ENCODE peak calls at places on chromosomes 3 and 15, in eight cellular contexts. One of them, this sample, is unnamed.

GRCh38 chr3:56725175-56725574 is 42.1 kb upstream of the TASOR start:
- DNase-seq in HEK293T: no peak
- DNase-seq in germinal center: no peak
- DNase-seq in tibial artery: no peak
- DNase-seq in GM10248: peak
- DNase-seq in stimulated activated CD4-positive, alpha-beta T cell treated with anti-CD3 and anti-CD28 coated beads, Interleukin-4, amount 100 ng/mL, for 1 hour: peak
- DNase-seq in NAMALWA: no peak
- DNase-seq in MM.1S: peak
- DNase-seq in this sample: no peak

GRCh38 chr3:111989061-111989678 is 9.6 kb upstream of the TAGLN3 start:
- DNase-seq in stimulated activated CD4-positive, alpha-beta T cell treated with anti-CD3 and anti-CD28 coated beads, Interleukin-4, amount 100 ng/mL, for 1 hour: no peak
- DNase-seq in germinal center: peak
- DNase-seq in HEK293T: peak
- DNase-seq in NAMALWA: peak
- DNase-seq in MM.1S: peak
- DNase-seq in GM10248: peak
- DNase-seq in tibial artery: no peak
- DNase-seq in this sample: no peak

GRCh38 chr15:61228025-61228901 is 839 bp downstream of the RORA start:
- DNase-seq in GM10248: no peak
- DNase-seq in MM.1S: peak
- DNase-seq in HEK293T: no peak
- DNase-seq in stimulated activated CD4-positive, alpha-beta T cell treated with anti-CD3 and anti-CD28 coated beads, Interleukin-4, amount 100 ng/mL, for 1 hour: no peak
- DNase-seq in germinal center: peak
- DNase-seq in NAMALWA: no peak
- DNase-seq in tibial artery: no peak
- DNase-seq in this sample: peak

GRCh38 chr15:101489633-101490407 is at the start of gene PCSK6:
- DNase-seq in HEK293T: peak
- DNase-seq in MM.1S: no peak
- DNase-seq in NAMALWA: no peak
- DNase-seq in tibial artery: no peak
- DNase-seq in germinal center: peak
- DNase-seq in GM10248: no peak
- DNase-seq in stimulated activated CD4-positive, alpha-beta T cell treated with anti-CD3 and anti-CD28 coated beads, Interleukin-4, amount 100 ng/mL, for 1 hour: no peak
- DNase-seq in this sample: peak

GRCh38 chr15:99130314-99130713 is 25.4 kb downstream of the SYNM start:
- DNase-seq in HEK293T: no peak
- DNase-seq in stimulated activated CD4-positive, alpha-beta T cell treated with anti-CD3 and anti-CD28 coated beads, Interleukin-4, amount 100 ng/mL, for 1 hour: no peak
- DNase-seq in NAMALWA: no peak
- DNase-seq in GM10248: no peak
- DNase-seq in germinal center: no peak
- DNase-seq in MM.1S: no peak
- DNase-seq in tibial artery: no peak
- DNase-seq in this sample: no peak

GRCh38 chr3:179460260-179460659 is 9.0 kb upstream of the GNB4 start:
- DNase-seq in germinal center: no peak
- DNase-seq in HEK293T: no peak
- DNase-seq in MM.1S: no peak
- DNase-seq in tibial artery: no peak
- DNase-seq in stimulated activated CD4-positive, alpha-beta T cell treated with anti-CD3 and anti-CD28 coated beads, Interleukin-4, amount 100 ng/mL, for 1 hour: no peak
- DNase-seq in NAMALWA: no peak
- DNase-seq in GM10248: no peak
- DNase-seq in this sample: no peak

GRCh38 chr15:29942144-29942543 is 119.9 kb upstream of the TJP1 start:
- DNase-seq in MM.1S: no peak
- DNase-seq in tibial artery: no peak
- DNase-seq in HEK293T: no peak
- DNase-seq in stimulated activated CD4-positive, alpha-beta T cell treated with anti-CD3 and anti-CD28 coated beads, Interleukin-4, amount 100 ng/mL, for 1 hour: no peak
- DNase-seq in NAMALWA: no peak
- DNase-seq in germinal center: no peak
- DNase-seq in GM10248: no peak
- DNase-seq in this sample: no peak

GRCh38 chr15:74821091-74821789 is 5.2 kb upstream of the CPLX3 start:
- DNase-seq in NAMALWA: peak
- DNase-seq in MM.1S: peak
- DNase-seq in germinal center: peak
- DNase-seq in HEK293T: no peak
- DNase-seq in tibial artery: no peak
- DNase-seq in GM10248: peak
- DNase-seq in stimulated activated CD4-positive, alpha-beta T cell treated with anti-CD3 and anti-CD28 coated beads, Interleukin-4, amount 100 ng/mL, for 1 hour: no peak
- DNase-seq in this sample: no peak

This sample was measured in neural crest cell.